ENCODE peak calls at places on chromosome 12, in nine cellular contexts. U is hepatic stellate cell; Z is aorta; F is pancreas; M is stimulated activated CD4-positive, alpha-beta T cell treated with anti-CD3 and anti-CD28 coated beads, Interleukin-12 subunit alpha, Interleukin-12 subunit beta, amount 100 ng/mL, for 48 hours; Q is COR-L47; G is left ventricle myocardium inferior; I is NCI-H1105; H is ascending aorta. C is an unnamed sample.

GRCh38 chr12:11947218-11947617 is 123.5 kb upstream of the BCL2L14 start:
- DNase-seq in U (no peak), Z (no peak), F (no peak), M (no peak), Q (no peak), G (no peak), I (no peak), H (no peak), C (no peak)

GRCh38 chr12:56766535-56766934 is 3.4 kb downstream of the HSD17B6 start:
- DNase-seq in U (no peak), Z (no peak), F (no peak), M (no peak), Q (no peak), G (no peak), I (no peak), H (no peak), C (no peak)

GRCh38 chr12:50507930-50508329 is 3.1 kb downstream of the DIP2B start:
- DNase-seq in U (no peak), Z (no peak), F (no peak), M (no peak), Q (no peak), G (no peak), I (no peak), H (no peak), C (no peak)

GRCh38 chr12:33438890-33439586 is 581 bp downstream of the SYT10 start:
- DNase-seq in U (peak), Z (no peak), F (no peak), M (no peak), Q (no peak), G (no peak), I (peak), H (no peak), C (peak)

GRCh38 chr12:129964826-129965457 is 61.1 kb upstream of the TMEM132D start:
- DNase-seq in U (no peak), Z (no peak), F (peak), M (no peak), Q (no peak), G (no peak), I (no peak), H (no peak), C (no peak)

GRCh38 chr12:18320036-18320617 is 58.8 kb downstream of the PIK3C2G start:
- DNase-seq in U (peak), Z (no peak), F (no peak), M (no peak), Q (no peak), G (no peak), I (no peak), H (no peak), C (peak)

GRCh38 chr12:2341871-2342270 is 289.1 kb downstream of the CACNA1C start:
- DNase-seq in U (no peak), Z (no peak), F (no peak), M (no peak), Q (no peak), G (no peak), I (no peak), H (no peak), C (no peak)

GRCh38 chr12:127393896-127394295 is 873.1 kb upstream of the TMEM132C start:
- DNase-seq in U (peak), Z (no peak), F (no peak), M (no peak), Q (no peak), G (no peak), I (no peak), H (no peak), C (no peak)

GRCh38 chr12:12822886-12823285 is 9.7 kb downstream of the DDX47 start:
- DNase-seq in U (no peak), Z (no peak), F (no peak), M (no peak), Q (no peak), G (no peak), I (no peak), H (no peak), C (no peak)